ENCODE peak calls at places on chromosomes 1 and 21, in seven cellular contexts. C is SK-N-SH, X is GM12878, L is H1, A is HepG2, O is K562, I is HCT116. K is an unnamed sample.

GRCh38 chr21:46157987-46158451 is 2.6 kb upstream of the FTCD start:
- DNase-seq in A (no peak), C (no peak), I (no peak), L (no peak), X (no peak), O (no peak), K (no peak)

GRCh38 chr1:201881617-201882016 is 7.1 kb upstream of the SHISA4 start:
- DNase-seq in O (no peak), C (no peak), I (no peak), L (no peak), X (no peak), A (no peak), K (no peak)

GRCh38 chr1:51234721-51235425 is 1.2 kb upstream of the RNF11 start:
- DNase-seq in A (peak), X (peak), C (peak), L (peak), I (no peak), O (peak), K (no peak)

GRCh38 chr1:233295775-233296322 is 324 bp upstream of the PCNX2 start:
- DNase-seq in X (no peak), O (no peak), I (no peak), L (no peak), C (no peak), A (no peak), K (no peak)

GRCh38 chr1:218686258-218686657 is 341.1 kb downstream of the TGFB2 start:
- DNase-seq in A (no peak), I (no peak), O (no peak), L (no peak), C (no peak), X (no peak), K (no peak)

GRCh38 chr21:14120091-14120734 is 90.5 kb downstream of the LIPI start:
- DNase-seq in L (peak), X (peak), O (peak), C (peak), A (peak), I (no peak), K (no peak)

GRCh38 chr1:241706967-241707366 is 54.9 kb downstream of the WDR64 start:
- DNase-seq in C (no peak), I (peak), L (no peak), O (no peak), A (no peak), X (no peak), K (no peak)

GRCh38 chr1:1132928-1133750 is 17.2 kb upstream of the C1orf159 start:
- DNase-seq in I (no peak), O (no peak), A (no peak), X (no peak), L (no peak), C (no peak), K (no peak)

GRCh38 chr1:162985816-162986215 is 83.3 kb upstream of the RGS4 start:
- DNase-seq in O (no peak), L (no peak), C (no peak), A (no peak), X (no peak), I (no peak), K (no peak)

GRCh38 chr1:91900538-91900937 is 14.6 kb upstream of the TGFBR3 start:
- DNase-seq in X (no peak), I (no peak), C (no peak), O (no peak), L (no peak), A (peak), K (no peak)

GRCh38 chr1:165847486-165847885 is 20.1 kb downstream of the UCK2 start:
- DNase-seq in L (no peak), O (no peak), I (no peak), X (no peak), A (no peak), C (no peak), K (no peak)

GRCh38 chr1:98325646-98326441 is 335.7 kb upstream of the SNX7 start:
- DNase-seq in A (peak), X (no peak), O (no peak), L (no peak), C (no peak), I (peak), K (no peak)

GRCh38 chr21:38179504-38179900 is 77.3 kb upstream of the KCNJ15 start:
- DNase-seq in X (no peak), I (no peak), O (no peak), C (no peak), A (no peak), L (no peak), K (no peak)

GRCh38 chr1:176717052-176717754 is 254.2 kb downstream of the PAPPA2 start:
- DNase-seq in C (peak), I (no peak), A (no peak), L (no peak), X (no peak), O (no peak), K (peak)

GRCh38 chr1:205270764-205271163 is 43.0 kb downstream of the TMCC2 start:
- DNase-seq in O (peak), A (peak), I (peak), X (no peak), C (no peak), L (no peak), K (peak)

GRCh38 chr1:160087118-160087662 is 5.9 kb downstream of the KCNJ9 start:
- DNase-seq in C (no peak), L (no peak), X (no peak), O (no peak), I (no peak), A (no peak), K (no peak)

GRCh38 chr1:26177182-26177684 is at the start of gene CNKSR1:
- DNase-seq in I (peak), L (peak), A (peak), O (no peak), C (no peak), X (no peak), K (peak)

GRCh38 chr1:182446033-182446669 is 3.8 kb upstream of the RGSL1 start:
- DNase-seq in I (peak), X (peak), O (peak), L (peak), A (peak), C (peak), K (peak)

GRCh38 chr1:53135735-53136114 is 6.7 kb downstream of the SLC1A7 start:
- DNase-seq in X (no peak), O (peak), A (no peak), L (no peak), I (no peak), C (no peak), K (no peak)

GRCh38 chr1:45769261-45769932 is 18.9 kb upstream of the IPP start:
- DNase-seq in I (no peak), A (no peak), O (peak), L (no peak), C (no peak), X (no peak), K (no peak)

GRCh38 chr1:43979528-43980254 is 681 bp downstream of the B4GALT2 start:
- DNase-seq in I (no peak), C (peak), L (peak), A (peak), O (peak), X (no peak), K (no peak)

GRCh38 chr21:36854391-36854790 is 112.1 kb downstream of the HLCS start:
- DNase-seq in O (peak), C (peak), L (peak), X (no peak), I (no peak), A (peak), K (peak)

GRCh38 chr1:20446796-20447195 is 39.2 kb downstream of the CAMK2N1 start:
- DNase-seq in A (no peak), L (no peak), C (no peak), X (no peak), I (no peak), O (no peak), K (no peak)

GRCh38 chr1:5756434-5757176 is 235.6 kb downstream of the NPHP4 start:
- DNase-seq in I (no peak), O (no peak), L (peak), A (no peak), C (no peak), X (no peak), K (no peak)

DNA sequence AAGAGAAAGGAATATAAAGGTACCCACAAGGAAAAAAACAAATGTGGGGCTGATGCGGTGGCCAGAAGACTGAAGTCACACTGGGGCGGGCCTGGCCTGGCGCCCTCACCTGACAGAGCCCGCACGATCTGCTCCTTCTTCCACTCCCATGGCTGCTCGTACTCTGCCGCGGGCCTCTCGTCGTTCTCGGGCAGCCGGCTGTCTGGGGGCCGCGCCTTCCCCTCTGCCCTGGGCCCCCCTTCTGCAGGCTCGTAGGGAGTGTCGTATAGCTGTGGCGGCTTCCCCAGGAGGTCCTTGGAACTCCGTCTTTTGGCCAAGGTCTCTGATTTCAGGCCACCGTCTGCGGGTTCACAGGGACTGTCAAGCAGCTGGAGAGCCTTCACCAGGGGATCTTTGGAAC is 13.1 kb upstream of the TDRD10 start:
- DNase-seq in A (no peak), L (no peak), C (no peak), X (no peak), I (no peak), O (no peak), K (no peak)
- TF ChIP-seq JUND in A (no peak), L (no peak), C (no peak), X (no peak), I (no peak), O (no peak), K (no peak)

GRCh38 chr1:19057784-19058475 is 101.5 kb upstream of the IFFO2 start:
- DNase-seq in X (no peak), I (no peak), L (no peak), A (no peak), O (no peak), C (no peak), K (no peak)

GRCh38 chr1:19058476-19058797 is 102.0 kb upstream of the IFFO2 start:
- DNase-seq in I (no peak), L (no peak), C (no peak), O (no peak), A (no peak), X (no peak), K (no peak)

GRCh38 chr1:19061343-19061742 is 104.9 kb upstream of the IFFO2 start:
- DNase-seq in I (no peak), L (no peak), C (no peak), O (no peak), X (no peak), A (no peak), K (no peak)

GRCh38 chr1:19057182-19057779 is 100.8 kb upstream of the IFFO2 start:
- DNase-seq in O (no peak), X (no peak), L (no peak), C (no peak), A (no peak), I (no peak), K (no peak)

GRCh38 chr1:19059773-19060172 is 103.3 kb upstream of the IFFO2 start:
- DNase-seq in L (no peak), A (no peak), I (no peak), O (no peak), C (no peak), X (no peak), K (no peak)
- TF ChIP-seq JUND in L (no peak), A (no peak), I (no peak), O (no peak), C (no peak), X (no peak), K (no peak)

GRCh38 chr21:31781737-31782136 is 49.8 kb upstream of the SCAF4 start:
- DNase-seq in A (no peak), I (no peak), L (no peak), C (no peak), X (no peak), O (no peak), K (no peak)
- TF ChIP-seq JUND in A (no peak), I (no peak), L (no peak), C (no peak), X (no peak), O (no peak), K (no peak)

GRCh38 chr1:189657131-189657530 is 820.5 kb downstream of the BRINP3 start:
- DNase-seq in I (no peak), A (no peak), C (no peak), X (no peak), O (no peak), L (no peak), K (no peak)

GRCh38 chr1:189659731-189660130 is 817.9 kb downstream of the BRINP3 start:
- DNase-seq in O (no peak), C (no peak), I (no peak), L (no peak), X (no peak), A (no peak), K (no peak)

GRCh38 chr1:189656628-189657027 is 821.0 kb downstream of the BRINP3 start:
- DNase-seq in O (no peak), X (no peak), L (no peak), I (no peak), C (no peak), A (no peak), K (no peak)

GRCh38 chr1:189657715-189658114 is 819.9 kb downstream of the BRINP3 start:
- DNase-seq in C (no peak), I (peak), A (peak), O (no peak), L (no peak), X (no peak), K (no peak)

GRCh38 chr1:189658381-189658780 is 819.3 kb downstream of the BRINP3 start:
- DNase-seq in X (no peak), L (no peak), A (peak), I (peak), C (no peak), O (no peak), K (no peak)
- TF ChIP-seq JUND in X (no peak), L (no peak), A (no peak), I (peak), C (no peak), O (no peak), K (no peak)

GRCh38 chr1:157001304-157001703 is 44.2 kb downstream of the ARHGEF11 start:
- DNase-seq in I (no peak), C (no peak), L (peak), O (no peak), X (no peak), A (no peak), K (no peak)
- TF ChIP-seq JUND in I (no peak), C (no peak), L (no peak), O (no peak), X (no peak), A (no peak), K (no peak)

GRCh38 chr1:64404202-64404601 is 65.7 kb upstream of the CACHD1 start:
- DNase-seq in I (no peak), A (no peak), X (no peak), O (no peak), C (no peak), L (no peak), K (no peak)

GRCh38 chr1:64410217-64410616 is 59.7 kb upstream of the CACHD1 start:
- DNase-seq in C (no peak), I (no peak), L (no peak), A (no peak), X (no peak), O (no peak), K (no peak)

GRCh38 chr1:64403331-64403730 is 66.6 kb upstream of the CACHD1 start:
- DNase-seq in C (no peak), X (no peak), A (no peak), I (no peak), L (no peak), O (no peak), K (no peak)

GRCh38 chr1:64401285-64401684 is 68.6 kb upstream of the CACHD1 start:
- DNase-seq in X (no peak), C (no peak), I (no peak), A (no peak), O (no peak), L (no peak), K (no peak)

DNA sequence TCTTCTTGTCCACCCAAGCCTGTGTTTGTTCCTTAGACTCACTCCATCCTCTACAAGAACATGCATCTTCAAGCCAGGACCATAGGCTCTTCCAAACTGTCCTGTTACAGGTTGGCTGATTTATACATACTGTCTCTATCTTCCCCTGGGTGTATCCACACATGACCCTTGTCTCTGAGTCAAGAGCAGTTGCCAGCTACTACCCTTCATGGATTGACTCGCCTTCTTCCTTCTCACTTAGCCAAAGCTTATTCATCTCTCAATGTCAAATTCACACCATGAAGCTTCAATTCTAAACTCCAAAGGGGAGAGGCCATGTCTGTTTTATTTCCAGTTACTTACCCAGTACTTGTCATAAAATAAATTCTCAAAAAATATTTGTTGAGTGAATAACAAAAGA is 64.1 kb upstream of the CACHD1 start:
- DNase-seq in C (no peak), A (no peak), I (no peak), X (no peak), L (no peak), O (no peak), K (no peak)
- TF ChIP-seq JUND in C (no peak), A (no peak), I (no peak), X (no peak), L (no peak), O (no peak), K (no peak)

GRCh38 chr1:3429320-3429719 is 25.1 kb upstream of the ARHGEF16 start:
- DNase-seq in O (no peak), X (no peak), A (no peak), L (no peak), I (no peak), C (no peak), K (no peak)

GRCh38 chr1:3430820-3431219 is 23.6 kb upstream of the ARHGEF16 start:
- DNase-seq in C (no peak), O (no peak), L (no peak), A (no peak), X (no peak), I (no peak), K (no peak)

GRCh38 chr1:3430406-3430805 is 24.1 kb upstream of the ARHGEF16 start:
- DNase-seq in I (no peak), A (no peak), L (no peak), O (no peak), X (no peak), C (no peak), K (no peak)

GRCh38 chr1:3428899-3429298 is 25.6 kb upstream of the ARHGEF16 start:
- DNase-seq in C (no peak), L (no peak), I (no peak), O (no peak), X (no peak), A (no peak), K (no peak)

GRCh38 chr1:3429766-3430165 is 24.7 kb upstream of the ARHGEF16 start:
- DNase-seq in X (no peak), L (no peak), C (no peak), I (no peak), A (no peak), O (no peak), K (no peak)
- TF ChIP-seq JUND in X (no peak), L (no peak), C (no peak), I (no peak), A (no peak), O (no peak), K (no peak)

GRCh38 chr1:86200901-86201300 is 44.3 kb upstream of the COL24A1 start:
- DNase-seq in O (no peak), L (no peak), I (no peak), X (no peak), A (no peak), C (no peak), K (no peak)
- TF ChIP-seq JUND in O (no peak), L (no peak), I (no peak), X (no peak), A (no peak), C (no peak), K (no peak)

GRCh38 chr1:222306512-222306911 is 241.4 kb downstream of the HHIPL2 start:
- DNase-seq in X (no peak), C (no peak), I (no peak), L (no peak), A (no peak), O (no peak), K (no peak)

GRCh38 chr1:222307621-222308020 is 240.3 kb downstream of the HHIPL2 start:
- DNase-seq in I (no peak), C (no peak), L (no peak), A (no peak), O (no peak), X (no peak), K (no peak)

GRCh38 chr1:222314839-222315238 is 233.1 kb downstream of the HHIPL2 start:
- DNase-seq in L (no peak), I (no peak), C (no peak), A (no peak), O (no peak), X (no peak), K (no peak)

GRCh38 chr1:222306011-222306410 is 241.9 kb downstream of the HHIPL2 start:
- DNase-seq in C (no peak), L (no peak), I (no peak), O (no peak), X (no peak), A (no peak), K (no peak)

DNA sequence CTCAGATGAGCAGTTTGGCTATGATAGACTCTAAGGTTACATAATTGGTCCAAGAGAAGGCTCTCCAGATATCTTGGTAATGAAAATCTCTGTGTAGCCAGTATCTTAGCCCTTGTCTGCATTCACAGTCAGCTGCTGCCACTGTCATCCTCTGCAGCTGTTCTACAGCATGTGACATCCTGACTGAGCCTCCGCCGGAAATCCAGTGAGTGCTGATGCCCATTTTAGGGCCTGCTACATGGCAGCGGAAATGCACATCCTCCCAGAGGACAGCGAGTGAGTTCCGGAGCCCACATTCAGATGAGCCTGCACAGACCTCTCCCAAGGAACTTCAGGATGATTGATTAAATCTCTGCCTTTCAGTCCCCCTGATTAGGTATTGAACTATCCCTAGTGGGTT is 237.1 kb downstream of the HHIPL2 start:
- DNase-seq in L (no peak), I (no peak), X (no peak), C (no peak), A (no peak), O (no peak), K (no peak)
- TF ChIP-seq JUND in L (no peak), I (no peak), X (no peak), C (no peak), A (no peak), O (no peak), K (no peak)

DNA sequence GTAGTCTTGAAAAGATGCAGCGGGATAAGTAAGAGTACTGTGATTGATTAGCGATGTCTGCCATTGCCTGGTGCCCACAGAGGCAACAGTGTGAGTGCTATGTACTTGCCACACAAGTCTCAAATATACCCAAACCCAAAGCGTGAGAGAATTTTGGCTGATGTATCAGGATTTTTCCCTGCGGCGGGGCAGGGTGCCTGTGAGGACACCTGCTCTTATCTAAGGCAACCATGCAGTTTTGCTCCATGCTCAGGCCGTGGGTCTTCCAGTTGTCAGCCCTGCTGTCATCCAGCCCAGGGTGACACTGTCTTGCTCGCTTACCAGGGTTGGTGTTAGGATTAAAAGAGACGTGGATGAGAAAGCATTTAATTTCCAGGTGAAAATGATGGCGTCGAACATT is 202.7 kb downstream of the PTPRU start:
- DNase-seq in C (no peak), L (no peak), A (no peak), O (no peak), I (no peak), X (no peak), K (no peak)
- TF ChIP-seq JUND in C (no peak), L (no peak), A (no peak), O (no peak), I (no peak), X (no peak), K (no peak)

K was measured in T47D.